ENCODE peak calls at places on chromosomes 6 and 20, in seven cellular contexts. B is neuronal stem cell, N is mesendoderm, K is H9, H is trophoblast cell, W is H1, A is IMR-90. F is an unnamed sample.

GRCh38 chr20:10553326-10553984 is 118.3 kb downstream of the SLX4IP start:
- DNase-seq in B (peak; percentile 39), N (peak; percentile 78), K (peak; percentile 66), H (peak; percentile 61), W (no peak), A (peak; percentile 82), F (peak; percentile 77)

GRCh38 chr6:31643818-31644454 is 8.5 kb downstream of the BAG6 start:
- DNase-seq in B (no peak), N (no peak), K (no peak), H (no peak), W (no peak), A (no peak), F (no peak)

GRCh38 chr6:65259080-65259479 is 447.9 kb downstream of the EYS start:
- DNase-seq in B (no peak), N (peak; percentile 60), K (no peak), H (no peak), W (no peak), A (peak; percentile 27), F (peak; percentile 69)

GRCh38 chr6:146912730-146913680 is 291.2 kb upstream of the STXBP5 start:
- DNase-seq in B (no peak), N (no peak), K (no peak), H (no peak), W (no peak), A (no peak), F (peak; percentile 58)

GRCh38 chr6:79031821-79032590 is 46.0 kb downstream of the PHIP start:
- DNase-seq in B (no peak), N (no peak), K (no peak), H (peak; percentile 30), W (no peak), A (peak; percentile 63), F (peak; percentile 57)

GRCh38 chr6:53014034-53014433 is 18.9 kb upstream of the GSTA4 start:
- DNase-seq in B (no peak), N (no peak), K (no peak), H (no peak), W (no peak), A (peak; percentile 76), F (peak; percentile 57)

GRCh38 chr6:92161953-92162352 is 1257.4 kb downstream of the EPHA7 start:
- DNase-seq in B (no peak), N (no peak), K (no peak), H (no peak), W (no peak), A (no peak), F (no peak)

GRCh38 chr20:52812231-52812847 is 159.8 kb upstream of the TSHZ2 start:
- DNase-seq in B (no peak), N (peak; percentile 23), K (no peak), H (no peak), W (no peak), A (no peak), F (no peak)

GRCh38 chr20:59789641-59790040 is 143.8 kb downstream of the SYCP2 start:
- DNase-seq in B (no peak), N (no peak), K (peak; percentile 18), H (no peak), W (no peak), A (no peak), F (no peak)

GRCh38 chr20:9323622-9324021 is 190.8 kb upstream of the LAMP5 start:
- DNase-seq in B (no peak), N (peak; percentile 56), K (peak; percentile 71), H (no peak), W (no peak), A (no peak), F (no peak)

GRCh38 chr6:44074383-44075136 is 52.7 kb downstream of the MRPL14 start:
- DNase-seq in B (peak; percentile 80), N (peak; percentile 83), K (peak; percentile 78), H (no peak), W (peak; percentile 81), A (peak; percentile 87), F (peak; percentile 85)

GRCh38 chr6:148538251-148539190 is 195.9 kb downstream of the SASH1 start:
- DNase-seq in B (no peak), N (no peak), K (no peak), H (no peak), W (no peak), A (peak; percentile 73), F (peak; percentile 50)

DNA sequence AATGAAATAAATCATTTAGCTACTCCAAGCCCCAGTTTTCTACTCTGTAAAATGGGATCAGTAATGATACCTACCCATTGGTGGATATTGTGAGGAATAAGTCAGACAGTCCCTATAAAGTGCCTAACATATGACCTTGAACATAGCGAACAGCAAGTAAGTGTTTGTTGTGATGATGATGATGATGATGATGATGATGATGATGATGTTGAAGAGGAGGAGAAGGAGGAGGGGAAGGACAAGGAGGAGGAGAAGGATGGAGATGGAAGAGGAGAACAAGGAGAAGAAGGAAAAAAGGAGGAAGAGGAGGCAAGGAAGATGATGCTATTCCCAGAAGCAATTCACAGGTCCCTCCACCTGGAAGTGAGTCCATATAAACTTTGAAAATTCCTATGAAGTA is 264.3 kb downstream of the MAFB start:
- DNase-seq in B (no peak), N (no peak), K (no peak), H (no peak), W (no peak), A (no peak), F (no peak)
- H3K23ac ChIP-seq in B (no peak overlapping the region), N (no peak overlapping the region), K (no peak overlapping the region), H (no peak overlapping the region), W (no peak overlapping the region), A (no peak overlapping the region), F (no peak overlapping the region)

GRCh38 chr6:168061269-168062210 is 17.5 kb downstream of the FRMD1 start:
- DNase-seq in B (no peak), N (no peak), K (no peak), H (no peak), W (no peak), A (no peak), F (no peak)

GRCh38 chr6:168060521-168060931 is 18.5 kb downstream of the FRMD1 start:
- DNase-seq in B (peak; percentile 41), N (peak; percentile 72), K (peak; percentile 69), H (peak; percentile 65), W (no peak), A (peak; percentile 43), F (peak; percentile 75)

GRCh38 chr6:168063431-168063830 is 15.6 kb downstream of the FRMD1 start:
- DNase-seq in B (no peak), N (no peak), K (no peak), H (no peak), W (no peak), A (no peak), F (no peak)

GRCh38 chr6:168064226-168064807 is 14.7 kb downstream of the FRMD1 start:
- DNase-seq in B (no peak), N (no peak), K (no peak), H (no peak), W (no peak), A (no peak), F (no peak)

GRCh38 chr6:168062346-168063289 is 16.4 kb downstream of the FRMD1 start:
- DNase-seq in B (no peak), N (no peak), K (no peak), H (no peak), W (no peak), A (no peak), F (no peak)
- H3K23ac ChIP-seq in B (peak overlapping the region; percentile 75), N (no peak overlapping the region), K (no peak overlapping the region), H (no peak overlapping the region), W (no peak overlapping the region), A (no peak overlapping the region), F (no peak overlapping the region)

GRCh38 chr6:167501831-167502385 is 177.0 kb downstream of the TTLL2 start:
- DNase-seq in B (no peak), N (peak; percentile 67), K (peak; percentile 71), H (no peak), W (no peak), A (no peak), F (peak; percentile 18)
- H3K23ac ChIP-seq in B (peak overlapping the region; percentile 27), N (no peak overlapping the region), K (no peak overlapping the region), H (no peak overlapping the region), W (no peak overlapping the region), A (no peak overlapping the region), F (no peak overlapping the region)

GRCh38 chr6:128406453-128406852 is 113.9 kb downstream of the PTPRK start:
- DNase-seq in B (no peak), N (no peak), K (no peak), H (no peak), W (no peak), A (no peak), F (no peak)

GRCh38 chr6:128403618-128404444 is 116.6 kb downstream of the PTPRK start:
- DNase-seq in B (no peak), N (no peak), K (no peak), H (no peak), W (no peak), A (no peak), F (no peak)

GRCh38 chr6:128395596-128395995 is 124.8 kb downstream of the PTPRK start:
- DNase-seq in B (no peak), N (no peak), K (no peak), H (no peak), W (no peak), A (no peak), F (no peak)

GRCh38 chr6:128397996-128398395 is 122.4 kb downstream of the PTPRK start:
- DNase-seq in B (no peak), N (no peak), K (no peak), H (peak; percentile 25), W (no peak), A (no peak), F (no peak)

DNA sequence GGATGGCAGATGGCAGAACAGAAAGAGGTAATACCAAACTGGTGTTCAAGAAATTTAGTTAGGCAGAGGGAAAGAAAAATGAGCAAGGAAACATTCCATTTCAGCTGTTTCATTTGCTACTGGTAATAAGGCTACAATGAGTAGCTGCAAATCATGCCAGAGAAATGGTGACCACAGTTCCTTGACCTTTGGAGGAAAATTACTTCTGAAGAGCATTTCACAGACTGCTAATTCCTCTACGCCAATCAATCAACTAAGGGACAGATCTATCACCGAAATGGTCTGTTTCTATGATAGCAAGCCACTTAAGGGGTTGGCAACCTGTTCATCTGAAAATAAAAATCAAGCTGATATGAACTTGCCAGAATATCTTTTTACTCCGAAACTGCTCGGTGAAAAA is 119.5 kb downstream of the PTPRK start:
- DNase-seq in B (no peak), N (no peak), K (no peak), H (no peak), W (no peak), A (peak; percentile 7), F (peak; percentile 22)
- H3K23ac ChIP-seq in B (no peak overlapping the region), N (no peak overlapping the region), K (no peak overlapping the region), H (no peak overlapping the region), W (no peak overlapping the region), A (no peak overlapping the region), F (no peak overlapping the region)

GRCh38 chr6:165716886-165717285 is 53.8 kb upstream of the PDE10A start:
- DNase-seq in B (no peak), N (no peak), K (no peak), H (no peak), W (no peak), A (peak; percentile 48), F (peak; percentile 12)
- H3K23ac ChIP-seq in B (no peak overlapping the region), N (no peak overlapping the region), K (no peak overlapping the region), H (no peak overlapping the region), W (no peak overlapping the region), A (no peak overlapping the region), F (no peak overlapping the region)

F was measured in mesenchymal stem cell.